ENCODE peak calls at places on chromosomes 7 and 10, in seven cellular contexts. One of them, this sample, is unnamed.

GRCh38 chr7:142585425-142585824 is 163.8 kb upstream of the PRSS1 start:
- DNase-seq in HFFc6: no peak
- DNase-seq in OCI-LY7: no peak
- DNase-seq in neural crest cell: no peak
- DNase-seq in spleen: no peak
- DNase-seq in HFF-Myc: no peak
- DNase-seq in brain microvascular endothelial cell: peak; percentile 32
- DNase-seq in this sample: no peak

GRCh38 chr10:73979428-73980407 is 18.2 kb upstream of the VCL start:
- DNase-seq in HFFc6: no peak
- DNase-seq in OCI-LY7: no peak
- DNase-seq in neural crest cell: no peak
- DNase-seq in spleen: no peak
- DNase-seq in HFF-Myc: no peak
- DNase-seq in brain microvascular endothelial cell: no peak
- DNase-seq in this sample: no peak

GRCh38 chr7:92904292-92905131 is 68.1 kb upstream of the CDK6 start:
- DNase-seq in HFFc6: peak; percentile 94
- DNase-seq in OCI-LY7: no peak
- DNase-seq in neural crest cell: no peak
- DNase-seq in spleen: peak; percentile 75
- DNase-seq in HFF-Myc: peak; percentile 93
- DNase-seq in brain microvascular endothelial cell: peak; percentile 97
- DNase-seq in this sample: no peak

GRCh38 chr10:71621263-71621751 is 98.3 kb downstream of the C10orf105 start:
- DNase-seq in HFFc6: peak; percentile 16
- DNase-seq in OCI-LY7: peak; percentile 35
- DNase-seq in neural crest cell: no peak
- DNase-seq in spleen: no peak
- DNase-seq in HFF-Myc: no peak
- DNase-seq in brain microvascular endothelial cell: no peak
- DNase-seq in this sample: no peak

GRCh38 chr7:108002726-108003590 is at the start of gene LAMB1:
- DNase-seq in HFFc6: peak; percentile 34
- DNase-seq in OCI-LY7: no peak
- DNase-seq in neural crest cell: peak; percentile 69
- DNase-seq in spleen: peak; percentile 72
- DNase-seq in HFF-Myc: no peak
- DNase-seq in brain microvascular endothelial cell: peak; percentile 83
- DNase-seq in this sample: peak; percentile 63

GRCh38 chr10:122128357-122128756 is 139.4 kb downstream of the TACC2 start:
- DNase-seq in HFFc6: no peak
- DNase-seq in OCI-LY7: no peak
- DNase-seq in neural crest cell: no peak
- DNase-seq in spleen: no peak
- DNase-seq in HFF-Myc: no peak
- DNase-seq in brain microvascular endothelial cell: no peak
- DNase-seq in this sample: no peak

GRCh38 chr10:121240011-121240410 is 358.2 kb downstream of the FGFR2 start:
- DNase-seq in HFFc6: no peak
- DNase-seq in OCI-LY7: no peak
- DNase-seq in neural crest cell: no peak
- DNase-seq in spleen: no peak
- DNase-seq in HFF-Myc: no peak
- DNase-seq in brain microvascular endothelial cell: no peak
- DNase-seq in this sample: no peak

GRCh38 chr10:70920519-70920918 is 32.2 kb upstream of the PCBD1 start:
- DNase-seq in HFFc6: no peak
- DNase-seq in OCI-LY7: no peak
- DNase-seq in neural crest cell: no peak
- DNase-seq in spleen: peak; percentile 22
- DNase-seq in HFF-Myc: no peak
- DNase-seq in brain microvascular endothelial cell: no peak
- DNase-seq in this sample: no peak

GRCh38 chr7:30869794-30870491 is 41.7 kb upstream of the AQP1 start:
- DNase-seq in HFFc6: no peak
- DNase-seq in OCI-LY7: no peak
- DNase-seq in neural crest cell: no peak
- DNase-seq in spleen: no peak
- DNase-seq in HFF-Myc: no peak
- DNase-seq in brain microvascular endothelial cell: no peak
- DNase-seq in this sample: no peak

GRCh38 chr7:150399861-150400778 is 21.0 kb downstream of the ZNF775 start:
- DNase-seq in HFFc6: peak; percentile 62
- DNase-seq in OCI-LY7: no peak
- DNase-seq in neural crest cell: no peak
- DNase-seq in spleen: no peak
- DNase-seq in HFF-Myc: no peak
- DNase-seq in brain microvascular endothelial cell: peak; percentile 21
- DNase-seq in this sample: no peak

GRCh38 chr7:117863618-117864017 is 9.6 kb downstream of the CTTNBP2 start:
- DNase-seq in HFFc6: no peak
- DNase-seq in OCI-LY7: no peak
- DNase-seq in neural crest cell: no peak
- DNase-seq in spleen: no peak
- DNase-seq in HFF-Myc: no peak
- DNase-seq in brain microvascular endothelial cell: no peak
- DNase-seq in this sample: no peak

GRCh38 chr7:101843293-101844271 is 26.2 kb downstream of the CUX1 start:
- DNase-seq in HFFc6: no peak
- DNase-seq in OCI-LY7: no peak
- DNase-seq in neural crest cell: no peak
- DNase-seq in spleen: no peak
- DNase-seq in HFF-Myc: no peak
- DNase-seq in brain microvascular endothelial cell: no peak
- DNase-seq in this sample: no peak

GRCh38 chr7:1675673-1676549 is 5.8 kb downstream of the ELFN1 start:
- DNase-seq in HFFc6: no peak
- DNase-seq in OCI-LY7: no peak
- DNase-seq in neural crest cell: no peak
- DNase-seq in spleen: peak; percentile 67
- DNase-seq in HFF-Myc: no peak
- DNase-seq in brain microvascular endothelial cell: no peak
- DNase-seq in this sample: peak; percentile 33

GRCh38 chr10:712089-712488 is 22.6 kb upstream of the DIP2C start:
- DNase-seq in HFFc6: no peak
- DNase-seq in OCI-LY7: no peak
- DNase-seq in neural crest cell: no peak
- DNase-seq in spleen: no peak
- DNase-seq in HFF-Myc: no peak
- DNase-seq in brain microvascular endothelial cell: no peak
- DNase-seq in this sample: no peak

GRCh38 chr10:85927952-85928677 is 438.5 kb downstream of the GRID1 start:
- DNase-seq in HFFc6: no peak
- DNase-seq in OCI-LY7: no peak
- DNase-seq in neural crest cell: no peak
- DNase-seq in spleen: no peak
- DNase-seq in HFF-Myc: no peak
- DNase-seq in brain microvascular endothelial cell: no peak
- DNase-seq in this sample: no peak

GRCh38 chr10:43409385-43410109 is 561 bp upstream of the HNRNPF start:
- DNase-seq in HFFc6: no peak
- DNase-seq in OCI-LY7: no peak
- DNase-seq in neural crest cell: peak; percentile 14
- DNase-seq in spleen: peak; percentile 91
- DNase-seq in HFF-Myc: no peak
- DNase-seq in brain microvascular endothelial cell: peak; percentile 22
- DNase-seq in this sample: no peak

GRCh38 chr7:26101471-26102151 is 50.4 kb upstream of the NFE2L3 start:
- DNase-seq in HFFc6: no peak
- DNase-seq in OCI-LY7: peak; percentile 57
- DNase-seq in neural crest cell: peak; percentile 16
- DNase-seq in spleen: peak; percentile 81
- DNase-seq in HFF-Myc: no peak
- DNase-seq in brain microvascular endothelial cell: no peak
- DNase-seq in this sample: no peak

GRCh38 chr7:30433082-30433481 is 45.5 kb downstream of the NOD1 start:
- DNase-seq in HFFc6: no peak
- DNase-seq in OCI-LY7: no peak
- DNase-seq in neural crest cell: no peak
- DNase-seq in spleen: no peak
- DNase-seq in HFF-Myc: no peak
- DNase-seq in brain microvascular endothelial cell: peak; percentile 3
- DNase-seq in this sample: no peak

GRCh38 chr10:124035928-124036558 is 57.4 kb downstream of the CHST15 start:
- DNase-seq in HFFc6: no peak
- DNase-seq in OCI-LY7: peak; percentile 96
- DNase-seq in neural crest cell: no peak
- DNase-seq in spleen: peak; percentile 98
- DNase-seq in HFF-Myc: no peak
- DNase-seq in brain microvascular endothelial cell: no peak
- DNase-seq in this sample: no peak

GRCh38 chr7:99386584-99387238 is 12.2 kb downstream of the ARPC1B start:
- DNase-seq in HFFc6: peak; percentile 48
- DNase-seq in OCI-LY7: peak; percentile 70
- DNase-seq in neural crest cell: no peak
- DNase-seq in spleen: no peak
- DNase-seq in HFF-Myc: no peak
- DNase-seq in brain microvascular endothelial cell: no peak
- DNase-seq in this sample: no peak
- TF ChIP-seq CTCF in HFFc6: peak; percentile 57
- TF ChIP-seq CTCF in OCI-LY7: peak; percentile 75
- TF ChIP-seq CTCF in neural crest cell: peak; percentile 41
- TF ChIP-seq CTCF in spleen: no peak
- TF ChIP-seq CTCF in HFF-Myc: peak; percentile 40
- TF ChIP-seq CTCF in brain microvascular endothelial cell: peak; percentile 54
- TF ChIP-seq CTCF in this sample: no peak

GRCh38 chr10:51895209-51895608 is 195.8 kb upstream of the CSTF2T start:
- DNase-seq in HFFc6: peak; percentile 9
- DNase-seq in OCI-LY7: no peak
- DNase-seq in neural crest cell: no peak
- DNase-seq in spleen: no peak
- DNase-seq in HFF-Myc: no peak
- DNase-seq in brain microvascular endothelial cell: peak; percentile 75
- DNase-seq in this sample: no peak

GRCh38 chr10:51896849-51897248 is 197.5 kb upstream of the CSTF2T start:
- DNase-seq in HFFc6: peak; percentile 4
- DNase-seq in OCI-LY7: no peak
- DNase-seq in neural crest cell: no peak
- DNase-seq in spleen: no peak
- DNase-seq in HFF-Myc: peak; percentile 52
- DNase-seq in brain microvascular endothelial cell: no peak
- DNase-seq in this sample: no peak

GRCh38 chr10:51894752-51895151 is 195.4 kb upstream of the CSTF2T start:
- DNase-seq in HFFc6: no peak
- DNase-seq in OCI-LY7: no peak
- DNase-seq in neural crest cell: no peak
- DNase-seq in spleen: no peak
- DNase-seq in HFF-Myc: no peak
- DNase-seq in brain microvascular endothelial cell: peak; percentile 43
- DNase-seq in this sample: no peak

GRCh38 chr10:51892313-51892712 is 192.9 kb upstream of the CSTF2T start:
- DNase-seq in HFFc6: no peak
- DNase-seq in OCI-LY7: no peak
- DNase-seq in neural crest cell: no peak
- DNase-seq in spleen: no peak
- DNase-seq in HFF-Myc: no peak
- DNase-seq in brain microvascular endothelial cell: no peak
- DNase-seq in this sample: no peak

DNA sequence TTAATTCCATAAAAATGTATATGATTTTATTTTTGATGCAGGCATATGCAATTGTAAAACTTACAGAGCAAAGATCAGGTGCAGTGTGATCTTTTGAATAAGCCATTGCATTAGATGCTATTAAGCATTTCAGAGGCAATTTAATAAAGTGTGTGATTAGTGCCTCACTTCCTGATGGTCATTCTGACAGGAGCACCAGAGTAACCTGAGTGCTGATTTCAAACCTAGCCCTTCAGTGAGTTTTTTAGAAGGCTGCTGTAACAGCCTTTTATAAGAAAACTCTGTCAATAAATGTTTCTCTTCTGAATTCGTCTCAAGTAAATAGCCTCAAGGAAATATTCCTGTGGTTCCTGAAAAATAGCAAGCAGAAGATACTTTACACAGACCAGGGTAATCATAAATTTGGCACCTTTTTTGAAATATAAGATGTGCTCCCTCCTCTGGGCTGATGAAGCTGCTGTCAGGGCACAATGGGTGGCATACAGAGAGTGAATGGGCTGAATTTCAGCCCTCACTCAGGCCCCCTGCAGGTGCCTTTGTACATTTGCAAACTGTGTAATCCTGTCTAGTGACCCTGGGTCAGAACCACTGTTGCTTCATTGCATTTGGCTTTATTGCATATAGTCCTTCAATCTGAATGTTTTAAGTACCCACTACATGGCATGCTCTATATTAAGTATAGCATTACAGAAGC is 193.7 kb upstream of the CSTF2T start:
- DNase-seq in HFFc6: no peak
- DNase-seq in OCI-LY7: peak; percentile 6
- DNase-seq in neural crest cell: peak; percentile 4
- DNase-seq in spleen: no peak
- DNase-seq in HFF-Myc: no peak
- DNase-seq in brain microvascular endothelial cell: peak; percentile 16
- DNase-seq in this sample: no peak
- TF ChIP-seq CTCF in HFFc6: peak; percentile 50
- TF ChIP-seq CTCF in OCI-LY7: peak; percentile 53
- TF ChIP-seq CTCF in neural crest cell: peak; percentile 48
- TF ChIP-seq CTCF in spleen: no peak
- TF ChIP-seq CTCF in HFF-Myc: peak; percentile 40
- TF ChIP-seq CTCF in brain microvascular endothelial cell: peak; percentile 66
- TF ChIP-seq CTCF in this sample: peak; percentile 10

GRCh38 chr7:11207565-11207964 is 233.9 kb downstream of the PHF14 start:
- DNase-seq in HFFc6: no peak
- DNase-seq in OCI-LY7: no peak
- DNase-seq in neural crest cell: no peak
- DNase-seq in spleen: no peak
- DNase-seq in HFF-Myc: no peak
- DNase-seq in brain microvascular endothelial cell: no peak
- DNase-seq in this sample: no peak
- TF ChIP-seq CTCF in HFFc6: peak; percentile 38
- TF ChIP-seq CTCF in OCI-LY7: no peak
- TF ChIP-seq CTCF in neural crest cell: no peak
- TF ChIP-seq CTCF in spleen: no peak
- TF ChIP-seq CTCF in HFF-Myc: peak; percentile 13
- TF ChIP-seq CTCF in brain microvascular endothelial cell: peak; percentile 41
- TF ChIP-seq CTCF in this sample: no peak

GRCh38 chr10:18136056-18136916 is 3.9 kb upstream of the CACNB2 start:
- DNase-seq in HFFc6: no peak
- DNase-seq in OCI-LY7: no peak
- DNase-seq in neural crest cell: no peak
- DNase-seq in spleen: no peak
- DNase-seq in HFF-Myc: no peak
- DNase-seq in brain microvascular endothelial cell: no peak
- DNase-seq in this sample: no peak
- TF ChIP-seq CTCF in HFFc6: no peak
- TF ChIP-seq CTCF in OCI-LY7: no peak
- TF ChIP-seq CTCF in neural crest cell: no peak
- TF ChIP-seq CTCF in spleen: no peak
- TF ChIP-seq CTCF in HFF-Myc: no peak
- TF ChIP-seq CTCF in brain microvascular endothelial cell: no peak
- TF ChIP-seq CTCF in this sample: no peak

GRCh38 chr10:36256166-36256565 is 614.1 kb upstream of the FZD8 start:
- DNase-seq in HFFc6: no peak
- DNase-seq in OCI-LY7: no peak
- DNase-seq in neural crest cell: no peak
- DNase-seq in spleen: no peak
- DNase-seq in HFF-Myc: no peak
- DNase-seq in brain microvascular endothelial cell: no peak
- DNase-seq in this sample: no peak
- TF ChIP-seq CTCF in HFFc6: no peak
- TF ChIP-seq CTCF in OCI-LY7: no peak
- TF ChIP-seq CTCF in neural crest cell: no peak
- TF ChIP-seq CTCF in spleen: no peak
- TF ChIP-seq CTCF in HFF-Myc: no peak
- TF ChIP-seq CTCF in brain microvascular endothelial cell: no peak
- TF ChIP-seq CTCF in this sample: no peak

This sample was measured in mesothelial cell of epicardium.